ENCODE peak calls at places on chromosomes 3 and 15, in four cellular contexts. X, F, D and T are unnamed samples.

GRCh38 chr3:148246286-148246685 is 451.4 kb upstream of the AGTR1 start:
- DNase-seq in X (no peak), F (no peak), D (no peak), T (no peak)

GRCh38 chr3:13106308-13106970 is 33.2 kb upstream of the IQSEC1 start:
- DNase-seq in X (peak), F (no peak), D (no peak), T (no peak)

GRCh38 chr15:28909958-28910500 is 24.3 kb downstream of the APBA2 start:
- DNase-seq in X (no peak), F (no peak), D (no peak), T (no peak)

GRCh38 chr3:157088506-157089454 is 71.2 kb downstream of the CCNL1 start:
- DNase-seq in X (peak), F (peak), D (peak), T (peak)

GRCh38 chr3:108006901-108007331 is 83.9 kb downstream of the CD47 start:
- DNase-seq in X (no peak), F (no peak), D (no peak), T (peak)

GRCh38 chr15:60932051-60932915 is 296.8 kb downstream of the RORA start:
- DNase-seq in X (peak), F (peak), D (no peak), T (peak)

GRCh38 chr15:51229907-51230328 is 108.5 kb downstream of the CYP19A1 start:
- DNase-seq in X (no peak), F (no peak), D (no peak), T (peak)

GRCh38 chr3:138317687-138318086 is 12.0 kb downstream of the NME9 start:
- DNase-seq in X (no peak), F (no peak), D (no peak), T (no peak)

GRCh38 chr15:34976073-34976472 is 6.5 kb upstream of the AQR start:
- DNase-seq in X (no peak), F (no peak), D (no peak), T (no peak)

GRCh38 chr3:105860649-105861048 is 8.2 kb downstream of the CBLB start:
- DNase-seq in X (no peak), F (no peak), D (no peak), T (no peak)

GRCh38 chr15:43287254-43287653 is 20.5 kb upstream of the TGM5 start:
- DNase-seq in X (no peak), F (no peak), D (no peak), T (no peak)

GRCh38 chr3:197807969-197808587 is 17.0 kb downstream of the LRCH3 start:
- DNase-seq in X (no peak), F (no peak), D (no peak), T (peak)

GRCh38 chr15:67024322-67024997 is 40.9 kb upstream of the SMAD3 start:
- DNase-seq in X (peak), F (no peak), D (peak), T (peak)

GRCh38 chr3:119314821-119315220 is 20.6 kb downstream of the ARHGAP31 start:
- DNase-seq in X (no peak), F (no peak), D (no peak), T (no peak)

GRCh38 chr15:61822511-61822910 is 237.7 kb downstream of the VPS13C start:
- DNase-seq in X (no peak), F (no peak), D (no peak), T (no peak)

GRCh38 chr15:88312941-88313579 is 56.5 kb upstream of the NTRK3 start:
- DNase-seq in X (no peak), F (no peak), D (no peak), T (no peak)

GRCh38 chr3:26522919-26523318 is 99.7 kb upstream of the LRRC3B start:
- DNase-seq in X (no peak), F (no peak), D (no peak), T (no peak)

GRCh38 chr3:97838393-97838792 is 16.6 kb downstream of the CRYBG3 start:
- DNase-seq in X (no peak), F (no peak), D (peak), T (no peak)

GRCh38 chr3:127688416-127689265 is 15.9 kb downstream of the ABTB1 start:
- DNase-seq in X (no peak), F (peak), D (no peak), T (peak)

GRCh38 chr3:139574026-139574947 is 34.7 kb upstream of the RBP1 start:
- DNase-seq in X (no peak), F (no peak), D (no peak), T (no peak)

GRCh38 chr3:124924741-124925140 is 9.8 kb downstream of the MUC13 start:
- DNase-seq in X (no peak), F (no peak), D (no peak), T (peak)

GRCh38 chr15:89034305-89034704 is 54.0 kb upstream of the ABHD2 start:
- DNase-seq in X (peak), F (no peak), D (no peak), T (no peak)

GRCh38 chr3:32292085-32292796 is 53.8 kb downstream of the CMTM8 start:
- DNase-seq in X (no peak), F (no peak), D (no peak), T (no peak)

GRCh38 chr3:86887876-86888275 is 103.1 kb downstream of the VGLL3 start:
- DNase-seq in X (peak), F (no peak), D (no peak), T (no peak)

GRCh38 chr3:79329154-79329553 is 438.6 kb downstream of the ROBO1 start:
- DNase-seq in X (peak), F (no peak), D (no peak), T (peak)

GRCh38 chr15:74842581-74843444 is at the start of gene ULK3:
- DNase-seq in X (peak), F (peak), D (peak), T (peak)

GRCh38 chr15:74838746-74839525 is 4.0 kb downstream of the ULK3 start:
- DNase-seq in X (no peak), F (no peak), D (no peak), T (no peak)

GRCh38 chr15:74841761-74842385 is 1.1 kb downstream of the ULK3 start:
- DNase-seq in X (no peak), F (no peak), D (no peak), T (no peak)

GRCh38 chr15:74839526-74840395 is 3.2 kb downstream of the ULK3 start:
- DNase-seq in X (no peak), F (peak), D (no peak), T (no peak)

DNA sequence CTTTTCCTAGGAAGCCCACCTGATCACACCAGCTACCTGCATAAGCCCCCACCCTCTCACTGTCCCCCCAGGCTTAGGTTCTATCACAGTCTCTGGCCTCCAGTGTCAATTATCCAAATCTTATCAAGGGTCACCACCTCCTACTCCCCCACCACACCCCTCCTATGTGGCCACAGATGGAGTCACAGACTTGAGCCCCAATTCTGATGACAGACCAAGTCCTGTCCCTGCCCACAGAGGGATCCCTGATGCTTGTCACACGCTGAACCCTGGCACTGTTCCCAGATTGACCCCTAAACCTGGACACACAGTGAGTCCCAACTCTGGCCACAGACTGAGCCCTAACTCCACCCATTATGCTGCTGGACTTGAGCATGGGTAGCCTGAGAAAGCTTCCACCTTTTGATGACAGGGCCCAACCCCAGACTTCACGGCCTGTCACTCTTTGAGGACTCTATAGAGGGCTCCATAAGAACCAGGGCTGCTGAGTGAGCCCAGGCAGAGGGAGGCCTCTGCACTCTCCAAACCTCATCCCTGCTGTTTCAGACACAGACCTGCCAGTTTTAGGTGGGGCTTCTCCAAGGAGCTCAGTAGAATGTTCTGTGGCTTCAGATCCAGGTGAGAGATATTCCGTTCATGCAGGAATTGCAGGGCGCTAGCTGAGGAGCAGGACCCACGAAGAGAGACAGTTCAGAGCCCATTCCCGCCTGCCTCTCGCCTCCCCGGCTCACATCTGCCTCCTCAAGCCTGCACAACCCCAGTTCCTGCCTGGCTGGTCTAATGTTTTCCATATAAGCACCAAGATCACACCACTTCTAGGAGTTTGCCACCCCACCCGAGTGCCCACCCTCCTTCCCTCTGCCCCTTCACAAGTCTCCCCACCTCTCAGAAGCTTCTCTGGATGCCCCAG is 1.9 kb downstream of the ULK3 start:
- DNase-seq in X (no peak), F (no peak), D (no peak), T (no peak)
- H3K9ac ChIP-seq in X (no peak), F (no peak), D (no peak), T (no peak)

GRCh38 chr15:78049691-78050440 is 27.6 kb downstream of the TBC1D2B start:
- DNase-seq in X (peak), F (no peak), D (peak), T (peak)

GRCh38 chr15:78048410-78048946 is 29.0 kb downstream of the TBC1D2B start:
- DNase-seq in X (no peak), F (no peak), D (no peak), T (no peak)

GRCh38 chr15:78051622-78052405 is 25.7 kb downstream of the TBC1D2B start:
- DNase-seq in X (no peak), F (no peak), D (peak), T (peak)

GRCh38 chr15:78050851-78051250 is 26.7 kb downstream of the TBC1D2B start:
- DNase-seq in X (no peak), F (no peak), D (no peak), T (peak)

DNA sequence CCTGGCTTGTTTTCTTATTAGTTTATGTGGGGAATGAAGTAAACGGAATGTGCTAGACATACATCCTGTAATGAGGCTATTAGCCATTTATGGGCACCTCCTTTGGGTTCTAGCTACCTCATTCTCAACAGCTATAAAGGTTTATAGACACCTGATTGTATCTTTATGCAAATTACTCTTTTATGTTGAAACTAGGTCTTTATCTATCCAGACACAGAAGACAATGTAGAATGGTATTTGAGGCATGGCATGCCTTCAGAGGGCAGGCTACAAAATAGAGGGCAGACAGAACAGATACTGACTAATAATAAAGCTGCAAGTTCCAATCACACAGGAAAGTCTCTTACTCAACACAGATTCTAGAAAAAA is 27.1 kb downstream of the TBC1D2B start:
- DNase-seq in X (no peak), F (no peak), D (peak), T (peak)
- H3K4me2 ChIP-seq in X (no peak), F (no peak), D (no peak), T (peak)

GRCh38 chr3:194296832-194297666 is 54.1 kb downstream of the CPN2 start:
- DNase-seq in X (no peak), F (peak), D (no peak), T (peak)
- H3K9ac ChIP-seq in X (no peak), F (peak), D (no peak), T (peak)

DNA sequence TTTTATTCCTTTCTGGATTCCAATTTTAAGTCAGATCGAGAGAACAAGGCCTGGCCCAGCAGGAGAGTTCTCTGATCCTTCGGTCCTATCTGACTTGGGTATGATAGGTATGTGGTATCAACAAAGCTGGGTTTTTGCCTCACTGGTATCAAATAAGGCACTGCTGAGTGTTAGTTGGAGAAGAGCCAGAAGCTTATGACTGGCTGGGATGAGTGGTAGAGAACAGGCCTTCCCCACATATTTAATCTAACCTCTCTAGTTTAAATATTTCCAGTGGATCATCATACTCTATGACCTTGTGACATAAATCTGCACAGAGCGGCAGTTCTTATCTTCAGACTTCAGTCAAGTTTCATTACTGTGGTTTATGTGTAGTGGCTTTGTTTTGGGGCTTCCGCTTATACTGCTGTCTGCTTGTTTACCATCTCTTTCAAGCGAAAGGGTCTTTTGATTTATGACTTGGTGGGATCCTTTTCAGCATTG is 164.5 kb downstream of the PTPRG start:
- DNase-seq in X (peak), F (no peak), D (no peak), T (peak)
- H3K4me2 ChIP-seq in X (no peak), F (no peak), D (no peak), T (peak)

GRCh38 chr3:123661973-123662372 is 77.1 kb upstream of the HACD2 start:
- DNase-seq in X (no peak), F (no peak), D (no peak), T (no peak)

GRCh38 chr3:123658118-123658859 is 73.4 kb upstream of the HACD2 start:
- DNase-seq in X (no peak), F (no peak), D (no peak), T (peak)

GRCh38 chr3:123658860-123659221 is 74.0 kb upstream of the HACD2 start:
- DNase-seq in X (no peak), F (no peak), D (no peak), T (no peak)

GRCh38 chr3:123660900-123661299 is 76.0 kb upstream of the HACD2 start:
- DNase-seq in X (peak), F (no peak), D (no peak), T (peak)

DNA sequence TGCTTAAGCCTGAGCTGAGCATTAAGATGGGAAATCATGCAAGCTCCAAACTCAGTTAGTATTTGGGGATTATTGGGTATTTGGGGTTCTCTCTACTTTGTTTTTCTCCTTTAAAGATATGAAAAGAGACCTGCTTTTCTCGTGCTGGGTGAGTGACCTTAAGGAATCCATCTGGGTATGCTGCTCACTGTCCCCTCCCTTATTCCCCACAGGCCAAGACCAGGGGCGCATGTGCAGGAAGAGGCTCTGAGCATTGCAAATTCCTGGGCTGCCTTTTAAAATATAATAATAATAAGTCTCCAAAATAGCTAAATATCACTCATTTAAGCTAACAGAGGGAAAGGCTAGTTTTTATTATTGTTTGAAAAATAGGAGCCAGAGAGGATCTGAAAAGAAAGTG is 75.4 kb upstream of the HACD2 start:
- DNase-seq in X (no peak), F (no peak), D (no peak), T (no peak)
- H3K9ac ChIP-seq in X (no peak), F (no peak), D (no peak), T (peak)

DNA sequence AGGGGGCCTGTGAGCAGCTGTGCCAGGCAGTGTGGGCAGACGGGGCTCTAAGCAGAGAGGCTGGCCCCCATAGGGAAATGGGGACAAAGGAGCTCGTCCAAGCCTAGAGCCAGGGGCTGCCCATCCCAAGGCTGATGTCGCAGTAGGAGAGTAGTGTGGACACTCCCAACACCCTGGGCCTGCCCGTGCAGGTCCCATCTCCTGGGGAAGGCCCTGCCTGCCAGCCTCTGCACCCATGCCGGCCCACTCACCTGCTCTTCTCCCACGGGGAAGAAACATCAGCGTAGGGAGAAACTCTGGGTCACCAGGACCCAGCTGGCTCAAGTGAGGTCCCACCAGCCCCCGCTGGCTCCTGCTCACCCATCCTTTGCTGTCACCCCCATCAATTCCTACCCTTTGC is 10.7 kb upstream of the DUSP7 start:
- DNase-seq in X (peak), F (no peak), D (no peak), T (no peak)
- H3K4me2 ChIP-seq in X (peak), F (no peak), D (no peak), T (no peak)

DNA sequence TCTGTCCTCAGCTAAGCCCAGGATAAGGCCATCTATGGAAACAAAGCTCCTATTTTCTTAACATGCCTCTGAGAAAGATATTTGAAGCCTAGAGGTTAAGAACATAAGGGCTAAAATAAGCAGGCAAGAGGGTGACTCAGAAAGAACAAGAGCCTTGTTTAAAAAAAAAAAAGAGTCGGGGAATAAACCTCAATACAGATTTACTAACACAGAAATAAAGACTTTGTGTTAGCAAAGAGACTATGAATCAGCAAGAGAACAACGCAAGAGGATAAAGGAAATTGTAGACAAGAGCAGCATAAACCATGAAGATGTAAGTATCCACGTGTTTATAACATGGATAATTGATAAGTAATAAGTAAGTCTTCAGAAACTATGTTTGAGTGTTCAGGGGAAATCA is 36.0 kb downstream of the RAB27A start:
- DNase-seq in X (peak), F (no peak), D (no peak), T (peak)
- H3K9ac ChIP-seq in X (no peak), F (no peak), D (no peak), T (peak)

DNA sequence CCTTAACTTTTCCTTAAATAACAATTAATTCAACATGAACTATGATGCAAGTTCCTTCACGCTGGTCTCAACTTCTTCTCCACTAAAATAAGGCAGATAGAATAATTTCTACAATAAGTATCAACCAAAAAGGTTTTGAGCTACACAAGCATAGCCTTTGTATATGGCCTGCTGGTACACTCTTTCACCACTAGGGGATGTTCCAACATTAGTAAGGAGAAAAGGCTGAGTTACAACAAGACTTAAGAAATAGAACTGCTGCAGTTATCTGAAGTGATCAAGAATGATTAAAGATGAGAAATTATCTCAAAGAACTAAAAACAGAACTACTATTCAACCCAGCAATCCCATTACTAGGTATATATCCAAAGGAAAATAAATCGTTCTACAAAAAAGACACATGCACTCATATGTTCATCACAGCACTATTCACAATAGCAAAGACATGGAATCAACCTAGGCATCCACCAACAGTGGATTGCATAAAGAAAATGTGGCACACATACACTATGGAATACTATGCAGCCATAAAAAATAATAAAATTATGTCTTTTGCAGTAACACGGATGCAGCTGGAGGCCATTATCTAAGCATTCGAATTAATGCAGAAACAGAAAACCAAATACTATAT is 14.4 kb downstream of the ATP13A3 start:
- DNase-seq in X (peak), F (no peak), D (peak), T (peak)
- H3K4me2 ChIP-seq in X (no peak), F (no peak), D (no peak), T (no peak)

GRCh38 chr3:109927726-109928125 is 590.4 kb upstream of the DPPA4 start:
- DNase-seq in X (peak), F (no peak), D (no peak), T (no peak)

GRCh38 chr3:109930592-109930991 is 593.2 kb upstream of the DPPA4 start:
- DNase-seq in X (no peak), F (no peak), D (no peak), T (peak)

GRCh38 chr3:109924196-109924595 is 586.9 kb upstream of the DPPA4 start:
- DNase-seq in X (no peak), F (no peak), D (no peak), T (no peak)

GRCh38 chr3:109926376-109926775 is 589.0 kb upstream of the DPPA4 start:
- DNase-seq in X (no peak), F (no peak), D (peak), T (peak)

DNA sequence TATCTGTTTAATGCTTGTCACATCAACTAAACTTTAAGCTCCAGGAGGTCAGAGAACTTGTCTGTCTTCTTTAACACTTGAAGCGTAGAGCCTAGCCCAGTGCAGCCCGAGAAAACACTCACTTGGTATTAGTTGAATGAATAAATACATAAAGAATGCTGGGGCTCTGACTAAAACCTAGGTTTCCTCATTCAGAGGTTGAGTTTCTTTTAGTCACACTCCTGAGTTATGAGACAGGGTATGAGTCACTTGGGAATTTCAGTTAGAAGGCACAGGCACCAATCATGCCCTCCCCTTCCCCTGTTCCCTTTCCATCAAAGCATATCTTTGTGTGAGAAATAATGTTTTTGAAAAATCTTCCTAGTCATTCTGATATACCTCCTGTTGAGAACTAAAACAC is 589.8 kb upstream of the DPPA4 start:
- DNase-seq in X (peak), F (no peak), D (peak), T (peak)
- H3K9ac ChIP-seq in X (peak), F (no peak), D (no peak), T (peak)